ENCODE peak calls at places on chromosomes 11 and 22, in nine cellular contexts. C is nephron progenitor cell, Q is NCI-H187 treated with DMSO at 0.1 percent for 48 hours, G is AG08395, L is naive B cell, P is hepatic stellate cell, H is aorta, D is T-helper 22 cell, U is fibroblast of lung. Z is an unnamed sample.

GRCh38 chr11:1344056-1344635 is 34.7 kb upstream of the TOLLIP start:
- DNase-seq in P (no peak), U (no peak), G (no peak), C (no peak), L (no peak), D (no peak), H (no peak), Q (no peak), Z (no peak)

GRCh38 chr11:67318239-67318555 is 14.9 kb downstream of the SSH3 start:
- DNase-seq in G (peak), D (no peak), U (no peak), C (no peak), L (no peak), P (no peak), H (no peak), Q (no peak), Z (no peak)

GRCh38 chr11:15764948-15765347 is 591.4 kb downstream of the SOX6 start:
- DNase-seq in G (no peak), U (no peak), C (no peak), H (no peak), L (no peak), D (no peak), Q (no peak), P (no peak), Z (no peak)

GRCh38 chr22:44023404-44024287 is 456 bp upstream of the PARVB start:
- DNase-seq in H (peak), U (peak), L (peak), G (peak), C (peak), P (peak), D (peak), Q (no peak), Z (no peak)

GRCh38 chr11:75241906-75242644 is 1.5 kb downstream of the TPBGL start:
- DNase-seq in H (no peak), D (no peak), G (no peak), P (no peak), Q (no peak), U (no peak), C (no peak), L (no peak), Z (no peak)

GRCh38 chr11:23124249-23124648 is 264.0 kb upstream of the CCDC179 start:
- DNase-seq in H (no peak), G (no peak), D (no peak), Q (no peak), U (no peak), P (no peak), C (no peak), L (no peak), Z (no peak)

GRCh38 chr22:36425977-36426523 is 38.3 kb upstream of the MYH9 start:
- DNase-seq in P (peak), L (no peak), Q (no peak), U (no peak), H (peak), G (no peak), D (no peak), C (peak), Z (no peak)

GRCh38 chr22:22817468-22818201 is 70.0 kb upstream of the IGLL5 start:
- DNase-seq in G (no peak), U (no peak), D (no peak), C (no peak), P (no peak), L (no peak), Q (no peak), H (no peak), Z (no peak)

GRCh38 chr22:29341849-29342127 is 26.3 kb upstream of the RASL10A start:
- DNase-seq in H (no peak), P (no peak), Q (no peak), U (no peak), G (no peak), D (no peak), C (no peak), L (no peak), Z (no peak)

GRCh38 chr11:122036493-122036892 is 79.5 kb downstream of the BLID start:
- DNase-seq in U (no peak), H (no peak), C (no peak), L (no peak), G (no peak), P (no peak), D (no peak), Q (no peak), Z (no peak)

GRCh38 chr11:120255519-120255866 is 15.6 kb downstream of the POU2F3 start:
- DNase-seq in G (no peak), H (no peak), P (no peak), Q (no peak), C (no peak), U (no peak), D (no peak), L (no peak), Z (no peak)

GRCh38 chr11:65204143-65204542 is 22.4 kb downstream of the CAPN1 start:
- DNase-seq in P (no peak), D (no peak), G (no peak), Q (no peak), H (no peak), C (no peak), U (no peak), L (no peak), Z (no peak)

GRCh38 chr22:37260939-37261338 is 16.9 kb upstream of the RAC2 start:
- DNase-seq in Q (no peak), U (peak), G (peak), D (no peak), H (peak), P (peak), L (peak), C (peak), Z (peak)

GRCh38 chr22:43826142-43827093 is 14.3 kb upstream of the EFCAB6 start:
- DNase-seq in H (no peak), U (peak), L (no peak), G (peak), C (no peak), D (no peak), P (peak), Q (no peak), Z (no peak)

GRCh38 chr22:21450858-21451331 is 16.3 kb upstream of the TMEM191C start:
- DNase-seq in G (no peak), D (no peak), Q (no peak), P (no peak), C (no peak), H (peak), L (no peak), U (no peak), Z (no peak)

GRCh38 chr22:38760477-38761201 is 4.8 kb upstream of the SUN2 start:
- DNase-seq in Q (no peak), D (no peak), G (no peak), C (no peak), H (no peak), U (peak), P (peak), L (no peak), Z (no peak)

GRCh38 chr11:44728491-44728910 is 1.7 kb downstream of the TSPAN18 start:
- DNase-seq in D (no peak), G (no peak), C (peak), U (no peak), P (no peak), H (no peak), L (no peak), Q (no peak), Z (no peak)

GRCh38 chr22:24068377-24068680 is 57.2 kb downstream of the CABIN1 start:
- DNase-seq in U (no peak), P (no peak), C (no peak), G (no peak), H (no peak), Q (no peak), D (no peak), L (no peak), Z (no peak)

GRCh38 chr11:114291847-114292680 is 4.1 kb upstream of the NNMT start:
- DNase-seq in P (peak), D (no peak), Q (no peak), L (no peak), H (no peak), G (peak), C (no peak), U (peak), Z (no peak)

GRCh38 chr22:46402505-46402904 is 67.0 kb downstream of the TRMU start:
- DNase-seq in Q (no peak), U (no peak), L (no peak), D (no peak), P (no peak), C (no peak), G (no peak), H (no peak), Z (no peak)

GRCh38 chr11:19382131-19382611 is 141.4 kb upstream of the E2F8 start:
- DNase-seq in C (no peak), L (no peak), U (no peak), P (no peak), D (no peak), H (no peak), G (no peak), Q (no peak), Z (no peak)

GRCh38 chr22:48268293-48268692 is 1505.8 kb downstream of the TBC1D22A start:
- DNase-seq in C (no peak), H (no peak), P (no peak), L (no peak), D (no peak), U (no peak), G (no peak), Q (no peak), Z (no peak)

GRCh38 chr11:120566176-120566575 is 54.6 kb downstream of the GRIK4 start:
- DNase-seq in D (no peak), C (no peak), Q (no peak), L (no peak), H (no peak), U (peak), P (no peak), G (no peak), Z (no peak)

GRCh38 chr22:44464000-44464399 is 34.0 kb downstream of the RTL6 start:
- DNase-seq in Q (no peak), C (no peak), L (no peak), U (peak), P (no peak), H (no peak), G (no peak), D (no peak), Z (no peak)

GRCh38 chr11:123063396-123064267 is 1.7 kb upstream of the HSPA8 start:
- DNase-seq in D (no peak), G (no peak), Q (no peak), C (no peak), U (peak), L (peak), P (no peak), H (peak), Z (peak)

GRCh38 chr11:34633640-34633989 is 12.7 kb downstream of the EHF start:
- DNase-seq in Q (no peak), P (no peak), C (no peak), G (no peak), D (no peak), H (no peak), U (no peak), L (no peak), Z (no peak)

GRCh38 chr22:36285017-36285416 is 32.1 kb downstream of the APOL1 start:
- DNase-seq in L (no peak), D (no peak), G (no peak), Q (no peak), H (no peak), U (no peak), P (no peak), C (no peak), Z (no peak)

GRCh38 chr11:72758690-72759389 is 6.6 kb upstream of the ARAP1 start:
- DNase-seq in L (no peak), C (no peak), P (no peak), Q (peak), D (no peak), G (no peak), U (peak), H (no peak), Z (no peak)

GRCh38 chr22:18997306-18997924 is 61.3 kb upstream of the PRODH start:
- DNase-seq in C (no peak), U (no peak), L (no peak), P (no peak), G (no peak), D (no peak), H (no peak), Q (no peak), Z (no peak)

GRCh38 chr11:10808553-10809372 is at the start of gene EIF4G2:
- DNase-seq in L (peak), C (peak), P (peak), U (peak), Q (peak), H (peak), D (peak), G (peak), Z (peak)